ENCODE peak calls at places on chromosomes 3 and 15, in four cellular contexts. T is AG09319, K is pulmonary artery endothelial cell, F is body of pancreas. A is an unnamed sample.

GRCh38 chr15:89307046-89307587 is 27.5 kb downstream of the POLG start:
- DNase-seq in T (no peak), K (no peak), F (no peak), A (no peak)

GRCh38 chr3:175383813-175384212 is 524.7 kb downstream of the NAALADL2 start:
- DNase-seq in T (no peak), F (no peak), K (no peak), A (no peak)

GRCh38 chr3:130576571-130577266 is 59.7 kb downstream of the COL6A6 start:
- DNase-seq in K (no peak), T (peak; percentile 25), F (no peak), A (no peak)

GRCh38 chr3:66986406-66986805 is 11.7 kb upstream of the KBTBD8 start:
- DNase-seq in F (no peak), K (no peak), T (no peak), A (no peak)

GRCh38 chr15:51878446-51879386 is 49.3 kb downstream of the TMOD3 start:
- DNase-seq in F (no peak), K (peak; percentile 97), T (peak; percentile 74), A (no peak)

GRCh38 chr15:37767841-37768455 is 166.5 kb upstream of the TMCO5A start:
- DNase-seq in F (no peak), K (no peak), T (no peak), A (no peak)

GRCh38 chr3:16468114-16469098 is 45.1 kb downstream of the RFTN1 start:
- DNase-seq in T (no peak), F (no peak), K (no peak), A (no peak)

GRCh38 chr15:93997071-93997658 is 234.2 kb upstream of the MCTP2 start:
- DNase-seq in K (no peak), F (no peak), T (no peak), A (no peak)

GRCh38 chr3:43852066-43852465 is 161.3 kb downstream of the ABHD5 start:
- DNase-seq in K (no peak), F (no peak), T (no peak), A (no peak)

A was measured in T-cell.